ENCODE peak calls at places on chromosomes 16 and 17, in six cellular contexts. L, N, Q, W, C and O are unnamed samples.

GRCh38 chr16:84806256-84806889 is 13.4 kb upstream of the CRISPLD2 start:
- DNase-seq in W (no peak), N (peak), L (peak), Q (no peak), C (peak), O (no peak)

GRCh38 chr17:27569257-27569722 is 61.7 kb upstream of the LGALS9 start:
- DNase-seq in L (no peak), Q (peak), W (no peak), C (peak), N (no peak), O (no peak)

GRCh38 chr16:5024632-5025031 is 9.1 kb downstream of the NAGPA start:
- DNase-seq in N (peak), Q (no peak), C (peak), W (no peak), L (no peak), O (no peak)

GRCh38 chr16:74922150-74923138 is 62.5 kb downstream of the WDR59 start:
- DNase-seq in W (no peak), N (no peak), C (no peak), L (no peak), Q (no peak), O (no peak)

GRCh38 chr17:42101513-42102292 is 3.4 kb upstream of the ZNF385C start:
- DNase-seq in N (peak), C (peak), W (peak), Q (peak), L (no peak), O (no peak)

GRCh38 chr17:46053911-46054534 is 55.0 kb downstream of the STH start:
- DNase-seq in L (no peak), W (no peak), C (no peak), Q (no peak), N (no peak), O (no peak)

GRCh38 chr17:44854201-44854600 is 6.5 kb downstream of the HIGD1B start:
- DNase-seq in Q (no peak), N (no peak), C (no peak), L (no peak), W (no peak), O (no peak)

GRCh38 chr16:24776486-24777220 is 47.2 kb downstream of the TNRC6A start:
- DNase-seq in C (peak), Q (no peak), N (no peak), L (no peak), W (no peak), O (no peak)

GRCh38 chr17:1150863-1151685 is 28.7 kb downstream of the ABR start:
- DNase-seq in C (no peak), W (no peak), N (no peak), Q (no peak), L (no peak), O (no peak)

GRCh38 chr16:11791144-11791828 is 5.8 kb downstream of the ZC3H7A start:
- DNase-seq in Q (no peak), L (no peak), C (peak), N (no peak), W (no peak), O (no peak)

GRCh38 chr17:65195716-65196115 is 58.5 kb downstream of the RGS9 start:
- DNase-seq in L (no peak), C (no peak), W (no peak), N (no peak), Q (no peak), O (no peak)